ENCODE peak calls at places on chromosomes 4 and X, in four cellular contexts. One of them, this sample, is unnamed.

GRCh38 chr4:143196323-143196722 is 11.6 kb downstream of the USP38 start:
- DNase-seq in progenitor cell of endocrine pancreas: no peak
- DNase-seq in CD14-positive monocyte: no peak
- DNase-seq in suprapubic skin: no peak
- DNase-seq in this sample: no peak

GRCh38 chr4:81314196-81314896 is 99.3 kb upstream of the PRKG2 start:
- DNase-seq in progenitor cell of endocrine pancreas: no peak
- DNase-seq in CD14-positive monocyte: no peak
- DNase-seq in suprapubic skin: no peak
- DNase-seq in this sample: peak

GRCh38 chr4:19791422-19792113 is 460.1 kb upstream of the SLIT2 start:
- DNase-seq in progenitor cell of endocrine pancreas: no peak
- DNase-seq in CD14-positive monocyte: no peak
- DNase-seq in suprapubic skin: no peak
- DNase-seq in this sample: no peak

GRCh38 chrX:138890491-138890890 is 179.0 kb upstream of the FGF13 start:
- DNase-seq in progenitor cell of endocrine pancreas: no peak
- DNase-seq in CD14-positive monocyte: no peak
- DNase-seq in suprapubic skin: no peak
- DNase-seq in this sample: no peak

GRCh38 chr4:47065099-47065498 is 33.7 kb downstream of the GABRB1 start:
- DNase-seq in progenitor cell of endocrine pancreas: no peak
- DNase-seq in CD14-positive monocyte: no peak
- DNase-seq in suprapubic skin: no peak
- DNase-seq in this sample: no peak

GRCh38 chr4:5751073-5751917 is 40.3 kb downstream of the EVC start:
- DNase-seq in progenitor cell of endocrine pancreas: no peak
- DNase-seq in CD14-positive monocyte: no peak
- DNase-seq in suprapubic skin: no peak
- DNase-seq in this sample: no peak

GRCh38 chr4:51859476-51860032 is 16.6 kb downstream of the DCUN1D4 start:
- DNase-seq in progenitor cell of endocrine pancreas: no peak
- DNase-seq in CD14-positive monocyte: no peak
- DNase-seq in suprapubic skin: no peak
- DNase-seq in this sample: no peak

GRCh38 chr4:165631208-165631894 is 241.7 kb upstream of the TLL1 start:
- DNase-seq in progenitor cell of endocrine pancreas: no peak
- DNase-seq in CD14-positive monocyte: no peak
- DNase-seq in suprapubic skin: no peak
- DNase-seq in this sample: no peak

GRCh38 chr4:165208322-165208652 is 926 bp downstream of the KLHL2 start:
- DNase-seq in progenitor cell of endocrine pancreas: no peak
- DNase-seq in CD14-positive monocyte: no peak
- DNase-seq in suprapubic skin: no peak
- DNase-seq in this sample: no peak

GRCh38 chr4:37798616-37799015 is 27.9 kb upstream of the PGM2 start:
- DNase-seq in progenitor cell of endocrine pancreas: no peak
- DNase-seq in CD14-positive monocyte: no peak
- DNase-seq in suprapubic skin: no peak
- DNase-seq in this sample: no peak

GRCh38 chrX:109847257-109848187 is 114.5 kb upstream of the ACSL4 start:
- DNase-seq in progenitor cell of endocrine pancreas: no peak
- DNase-seq in CD14-positive monocyte: no peak
- DNase-seq in suprapubic skin: no peak
- DNase-seq in this sample: no peak

GRCh38 chr4:85591361-85592098 is 116.6 kb downstream of the ARHGAP24 start:
- DNase-seq in progenitor cell of endocrine pancreas: no peak
- DNase-seq in CD14-positive monocyte: no peak
- DNase-seq in suprapubic skin: no peak
- DNase-seq in this sample: no peak

GRCh38 chr4:33060873-33061542 is 2340.8 kb downstream of the PCDH7 start:
- DNase-seq in progenitor cell of endocrine pancreas: peak
- DNase-seq in CD14-positive monocyte: no peak
- DNase-seq in suprapubic skin: no peak
- DNase-seq in this sample: peak

GRCh38 chr4:23169598-23170311 is 477.0 kb downstream of the GBA3 start:
- DNase-seq in progenitor cell of endocrine pancreas: no peak
- DNase-seq in CD14-positive monocyte: no peak
- DNase-seq in suprapubic skin: no peak
- DNase-seq in this sample: no peak

GRCh38 chr4:184826315-184827266 is 823 bp upstream of the ACSL1 start:
- DNase-seq in progenitor cell of endocrine pancreas: no peak
- DNase-seq in CD14-positive monocyte: peak
- DNase-seq in suprapubic skin: peak
- DNase-seq in this sample: no peak

GRCh38 chr4:88846232-88846790 is 148.7 kb upstream of the NAP1L5 start:
- DNase-seq in progenitor cell of endocrine pancreas: no peak
- DNase-seq in CD14-positive monocyte: no peak
- DNase-seq in suprapubic skin: no peak
- DNase-seq in this sample: no peak

GRCh38 chrX:54325077-54325476 is 32.8 kb downstream of the WNK3 start:
- DNase-seq in progenitor cell of endocrine pancreas: no peak
- DNase-seq in CD14-positive monocyte: no peak
- DNase-seq in suprapubic skin: no peak
- DNase-seq in this sample: no peak

GRCh38 chr4:40251366-40251765 is 54.5 kb downstream of the RHOH start:
- DNase-seq in progenitor cell of endocrine pancreas: no peak
- DNase-seq in CD14-positive monocyte: no peak
- DNase-seq in suprapubic skin: no peak
- DNase-seq in this sample: no peak

GRCh38 chr4:185265942-185266341 is 56.5 kb downstream of the SNX25 start:
- DNase-seq in progenitor cell of endocrine pancreas: no peak
- DNase-seq in CD14-positive monocyte: no peak
- DNase-seq in suprapubic skin: no peak
- DNase-seq in this sample: no peak

GRCh38 chr4:159141193-159141592 is 38.3 kb downstream of the RAPGEF2 start:
- DNase-seq in progenitor cell of endocrine pancreas: no peak
- DNase-seq in CD14-positive monocyte: no peak
- DNase-seq in suprapubic skin: no peak
- DNase-seq in this sample: no peak

GRCh38 chr4:79050521-79050880 is 111.3 kb upstream of the PAQR3 start:
- DNase-seq in progenitor cell of endocrine pancreas: no peak
- DNase-seq in CD14-positive monocyte: no peak
- DNase-seq in suprapubic skin: no peak
- DNase-seq in this sample: no peak

GRCh38 chrX:148501121-148502066 is 977 bp downstream of the AFF2 start:
- DNase-seq in progenitor cell of endocrine pancreas: peak
- DNase-seq in CD14-positive monocyte: no peak
- DNase-seq in suprapubic skin: peak
- DNase-seq in this sample: peak

GRCh38 chrX:106302304-106302703 is 134.2 kb downstream of the PWWP3B start:
- DNase-seq in progenitor cell of endocrine pancreas: no peak
- DNase-seq in CD14-positive monocyte: no peak
- DNase-seq in suprapubic skin: no peak
- DNase-seq in this sample: peak

GRCh38 chrX:133297284-133297683 is 79.1 kb upstream of the TFDP3 start:
- DNase-seq in progenitor cell of endocrine pancreas: no peak
- DNase-seq in CD14-positive monocyte: no peak
- DNase-seq in suprapubic skin: no peak
- DNase-seq in this sample: no peak

GRCh38 chr4:70721747-70722146 is at the start of gene RUFY3:
- DNase-seq in progenitor cell of endocrine pancreas: no peak
- DNase-seq in CD14-positive monocyte: no peak
- DNase-seq in suprapubic skin: no peak
- DNase-seq in this sample: no peak

GRCh38 chrX:110258552-110258951 is 59.3 kb downstream of the AMMECR1 start:
- DNase-seq in progenitor cell of endocrine pancreas: no peak
- DNase-seq in CD14-positive monocyte: no peak
- DNase-seq in suprapubic skin: no peak
- DNase-seq in this sample: no peak

GRCh38 chr4:110055014-110055768 is 142.5 kb downstream of the EGF start:
- DNase-seq in progenitor cell of endocrine pancreas: no peak
- DNase-seq in CD14-positive monocyte: no peak
- DNase-seq in suprapubic skin: no peak
- DNase-seq in this sample: no peak

GRCh38 chrX:118566359-118566758 is 70.7 kb downstream of the DOCK11 start:
- DNase-seq in progenitor cell of endocrine pancreas: no peak
- DNase-seq in CD14-positive monocyte: no peak
- DNase-seq in suprapubic skin: no peak
- DNase-seq in this sample: no peak

GRCh38 chr4:112526061-112526460 is 10.1 kb upstream of the NEUROG2 start:
- DNase-seq in progenitor cell of endocrine pancreas: no peak
- DNase-seq in CD14-positive monocyte: no peak
- DNase-seq in suprapubic skin: no peak
- DNase-seq in this sample: no peak

GRCh38 chrX:109856974-109857373 is 123.9 kb upstream of the ACSL4 start:
- DNase-seq in progenitor cell of endocrine pancreas: no peak
- DNase-seq in CD14-positive monocyte: no peak
- DNase-seq in suprapubic skin: no peak
- DNase-seq in this sample: no peak

GRCh38 chrX:67723580-67724351 is 179.9 kb downstream of the AR start:
- DNase-seq in progenitor cell of endocrine pancreas: no peak
- DNase-seq in CD14-positive monocyte: no peak
- DNase-seq in suprapubic skin: no peak
- DNase-seq in this sample: no peak

GRCh38 chrX:133939655-133940054 is 45.7 kb downstream of the GPC3 start:
- DNase-seq in progenitor cell of endocrine pancreas: no peak
- DNase-seq in CD14-positive monocyte: no peak
- DNase-seq in suprapubic skin: no peak
- DNase-seq in this sample: no peak

GRCh38 chr4:184167576-184167975 is 50.1 kb downstream of the ENPP6 start:
- DNase-seq in progenitor cell of endocrine pancreas: no peak
- DNase-seq in CD14-positive monocyte: no peak
- DNase-seq in suprapubic skin: no peak
- DNase-seq in this sample: no peak

GRCh38 chrX:132023896-132024386 is 839 bp downstream of the STK26 start:
- DNase-seq in progenitor cell of endocrine pancreas: no peak
- DNase-seq in CD14-positive monocyte: peak
- DNase-seq in suprapubic skin: peak
- DNase-seq in this sample: peak

GRCh38 chr4:18869166-18869565 is 847.6 kb upstream of the LCORL start:
- DNase-seq in progenitor cell of endocrine pancreas: no peak
- DNase-seq in CD14-positive monocyte: no peak
- DNase-seq in suprapubic skin: no peak
- DNase-seq in this sample: no peak

DNA sequence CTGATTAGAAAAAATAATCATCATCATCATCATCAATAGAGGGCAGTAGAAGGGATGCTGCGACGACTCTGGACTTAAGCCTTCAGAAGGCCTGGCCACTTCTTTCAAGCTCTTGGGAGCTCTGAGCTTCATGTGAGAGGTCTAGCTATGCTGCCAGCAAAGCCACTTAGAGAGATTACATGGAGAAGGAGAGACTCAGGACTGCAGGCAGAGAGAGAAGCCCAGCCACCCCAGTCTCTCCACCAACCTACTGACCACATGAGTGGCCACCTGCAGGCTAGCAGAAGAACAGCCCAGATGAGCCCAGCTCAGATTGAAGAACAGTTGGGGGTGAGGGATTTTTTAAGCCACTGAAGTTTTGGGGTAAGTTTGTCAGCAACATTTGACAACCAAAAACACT is 17.1 kb upstream of the TMEM150C start:
- DNase-seq in progenitor cell of endocrine pancreas: no peak
- DNase-seq in CD14-positive monocyte: no peak
- DNase-seq in suprapubic skin: no peak
- DNase-seq in this sample: peak
- TF ChIP-seq CTCF in progenitor cell of endocrine pancreas: peak
- TF ChIP-seq CTCF in CD14-positive monocyte: no peak
- TF ChIP-seq CTCF in suprapubic skin: no peak
- TF ChIP-seq CTCF in this sample: peak

DNA sequence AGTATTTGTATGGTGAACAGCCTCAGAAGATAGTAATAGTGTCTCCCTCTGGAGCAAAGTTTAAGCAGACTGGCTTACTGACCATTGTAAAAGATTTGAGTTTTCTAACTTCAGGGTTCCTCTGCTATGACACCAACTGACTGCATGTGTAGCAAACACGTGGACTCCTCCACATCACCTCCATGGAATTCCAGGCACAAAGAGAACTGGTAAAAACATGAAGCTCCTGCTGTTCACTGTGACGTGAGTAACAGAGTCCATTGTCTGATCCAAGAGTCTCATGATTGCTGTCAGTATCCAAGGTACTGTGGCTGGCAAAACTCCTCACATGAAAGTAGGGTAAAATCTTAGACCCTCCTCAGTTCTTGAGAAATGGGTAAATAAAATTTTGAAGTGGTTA is 107.6 kb upstream of the FAM9B start:
- DNase-seq in progenitor cell of endocrine pancreas: no peak
- DNase-seq in CD14-positive monocyte: no peak
- DNase-seq in suprapubic skin: no peak
- DNase-seq in this sample: no peak
- TF ChIP-seq CTCF in progenitor cell of endocrine pancreas: no peak
- TF ChIP-seq CTCF in CD14-positive monocyte: no peak
- TF ChIP-seq CTCF in suprapubic skin: no peak
- TF ChIP-seq CTCF in this sample: no peak

DNA sequence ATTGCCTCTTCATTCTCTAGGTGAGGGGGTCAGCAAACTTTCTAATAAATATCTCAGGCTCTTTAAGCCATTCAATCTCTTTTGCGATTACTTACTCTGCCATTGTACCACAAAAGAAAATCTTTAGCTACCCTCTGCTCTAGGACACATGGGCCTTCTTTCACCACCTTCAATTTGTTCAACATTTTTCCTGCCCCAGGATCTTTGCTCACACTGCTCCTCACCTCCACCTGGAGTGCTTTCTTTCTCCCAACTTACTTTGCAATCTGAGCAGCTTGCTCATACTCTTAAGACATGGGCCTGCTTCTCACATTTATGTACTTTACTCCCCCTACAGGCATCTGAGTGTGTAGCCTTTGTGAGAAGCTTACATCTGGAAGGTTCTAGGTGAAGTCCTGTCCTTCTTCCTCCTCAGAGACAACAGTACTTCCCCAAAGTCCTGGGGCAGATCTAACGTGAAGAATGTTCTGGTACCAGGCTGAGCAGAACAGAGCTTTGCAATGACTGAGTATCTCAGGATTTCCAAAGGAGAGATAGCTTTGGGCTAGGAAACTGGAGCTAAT is 55.0 kb upstream of the PRDM5 start:
- DNase-seq in progenitor cell of endocrine pancreas: no peak
- DNase-seq in CD14-positive monocyte: no peak
- DNase-seq in suprapubic skin: no peak
- DNase-seq in this sample: peak
- TF ChIP-seq CTCF in progenitor cell of endocrine pancreas: peak
- TF ChIP-seq CTCF in CD14-positive monocyte: peak
- TF ChIP-seq CTCF in suprapubic skin: peak
- TF ChIP-seq CTCF in this sample: no peak

GRCh38 chrX:51802917-51803688 is 59.9 kb downstream of the GSPT2 start:
- DNase-seq in progenitor cell of endocrine pancreas: peak
- DNase-seq in CD14-positive monocyte: no peak
- DNase-seq in suprapubic skin: peak
- DNase-seq in this sample: peak
- TF ChIP-seq CTCF in progenitor cell of endocrine pancreas: peak
- TF ChIP-seq CTCF in CD14-positive monocyte: peak
- TF ChIP-seq CTCF in suprapubic skin: no peak
- TF ChIP-seq CTCF in this sample: peak

DNA sequence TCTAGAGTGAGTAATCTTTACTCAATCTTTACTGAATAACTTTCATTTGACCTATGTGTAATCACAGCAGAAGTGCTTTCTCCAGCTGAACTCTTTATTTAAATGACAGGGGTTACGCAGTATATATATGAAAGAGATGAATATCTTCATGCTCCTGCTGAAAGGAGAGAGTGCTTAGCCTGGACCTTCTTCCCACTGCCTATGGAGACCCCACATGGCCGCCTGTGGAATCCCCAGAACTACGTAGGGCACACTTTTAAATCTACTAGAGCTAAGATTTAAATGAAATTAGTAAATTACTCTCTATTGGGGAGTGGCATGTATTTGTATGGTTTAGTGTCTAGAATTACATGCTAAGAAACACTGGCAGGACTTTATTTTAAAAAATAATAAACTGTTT is 391.2 kb downstream of the ANKRD50 start:
- DNase-seq in progenitor cell of endocrine pancreas: no peak
- DNase-seq in CD14-positive monocyte: no peak
- DNase-seq in suprapubic skin: no peak
- DNase-seq in this sample: peak
- TF ChIP-seq CTCF in progenitor cell of endocrine pancreas: no peak
- TF ChIP-seq CTCF in CD14-positive monocyte: no peak
- TF ChIP-seq CTCF in suprapubic skin: no peak
- TF ChIP-seq CTCF in this sample: no peak